ENCODE peak calls at places on chromosomes 3 and 15, in seven cellular contexts. P is neural progenitor cell, A is cardiac muscle cell, C is A549, K is stomach, X is mucosa of descending colon, Y is lower lobe of right lung. S is an unnamed sample. For H3K4me1, the result is how much of the 10 kb centered on the place peaks cover.

GRCh38 chr15:81530271-81530670 is 156.3 kb upstream of the TMC3 start:
- DNase-seq in K (no peak), P (no peak), X (no peak), C (no peak), A (no peak), Y (no peak), S (no peak)

GRCh38 chr3:39882111-39882510 is 72.7 kb downstream of the MYRIP start:
- DNase-seq in C (no peak), K (no peak), X (no peak), A (no peak), P (no peak), Y (no peak), S (no peak)

GRCh38 chr15:30990036-30990435 is 1.4 kb downstream of the MTMR10 start:
- DNase-seq in Y (no peak), X (no peak), A (no peak), K (no peak), C (peak), P (no peak), S (no peak)

GRCh38 chr3:9808345-9809037 is 1.6 kb upstream of the TTLL3 start:
- DNase-seq in C (peak), X (peak), K (no peak), A (peak), P (peak), Y (no peak), S (no peak)

GRCh38 chr15:55226127-55226526 is 29.4 kb upstream of the RSL24D1 start:
- DNase-seq in C (no peak), K (no peak), A (no peak), Y (no peak), X (no peak), P (no peak), S (no peak)

GRCh38 chr3:197854596-197855343 is 63.7 kb downstream of the LRCH3 start:
- DNase-seq in X (no peak), Y (no peak), P (peak), A (peak), K (no peak), C (peak), S (no peak)

GRCh38 chr15:23690450-23690852 is 3.3 kb upstream of the NDN start:
- DNase-seq in K (peak), X (peak), A (peak), Y (peak), C (no peak), P (peak), S (peak)

GRCh38 chr3:49747792-49748480 is 24.2 kb upstream of the GMPPB start:
- DNase-seq in P (no peak), C (no peak), A (peak), K (no peak), Y (no peak), X (no peak), S (no peak)

GRCh38 chr3:140956058-140956835 is 14.6 kb downstream of the SLC25A36 start:
- DNase-seq in A (no peak), P (no peak), Y (no peak), C (no peak), X (no peak), K (no peak), S (no peak)

GRCh38 chr15:100101389-100102089 is 240.2 kb downstream of the ADAMTS17 start:
- DNase-seq in A (no peak), Y (no peak), C (no peak), P (no peak), X (no peak), K (no peak), S (no peak)

GRCh38 chr3:113231827-113232253 is 20.5 kb downstream of the BOC start:
- DNase-seq in Y (no peak), P (no peak), K (no peak), X (no peak), A (peak), C (peak), S (no peak)

GRCh38 chr3:14077310-14077709 is 47.4 kb downstream of the CHCHD4 start:
- DNase-seq in P (no peak), K (no peak), X (no peak), Y (no peak), C (no peak), A (no peak), S (no peak)

GRCh38 chr15:61784734-61785133 is 275.5 kb downstream of the VPS13C start:
- DNase-seq in C (no peak), X (no peak), A (no peak), Y (no peak), P (no peak), K (no peak), S (no peak)

GRCh38 chr3:193040836-193041672 is 123.4 kb upstream of the MB21D2 start:
- DNase-seq in C (peak), A (peak), P (peak), Y (no peak), X (peak), K (no peak), S (no peak)

GRCh38 chr3:44958406-44958805 is 17.6 kb downstream of the ZDHHC3 start:
- DNase-seq in Y (no peak), X (no peak), K (no peak), C (no peak), A (no peak), P (no peak), S (no peak)
- H3K4me1 ChIP-seq in Y (half or more), X (under half), K (under half), C (under half), A (under half), P (under half), S (under half)

DNA sequence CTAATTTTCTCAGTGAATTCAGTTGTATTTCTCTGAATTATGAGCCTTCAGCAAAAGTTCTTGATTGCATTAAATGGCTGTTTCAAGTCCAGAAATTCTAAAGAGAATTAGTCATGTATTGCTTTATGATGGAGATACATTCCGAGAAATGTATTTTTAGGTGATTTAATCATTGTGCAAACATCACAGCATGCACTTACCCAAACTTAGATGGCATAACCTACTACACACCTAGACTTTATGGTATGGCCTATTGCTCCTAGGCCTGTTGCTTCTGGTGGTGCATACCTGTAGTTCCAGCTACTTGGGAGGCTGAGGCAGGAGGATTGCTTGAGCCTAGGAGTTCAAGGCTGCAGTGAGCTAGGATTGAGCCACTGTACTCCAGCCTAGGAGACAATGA is 44.2 kb upstream of the GCNT3 start:
- DNase-seq in C (peak), A (no peak), P (no peak), Y (no peak), X (no peak), K (peak), S (no peak)
- TF ChIP-seq CTCF in C (no peak), A (no peak), P (no peak), Y (no peak), X (no peak), K (no peak), S (no peak)

DNA sequence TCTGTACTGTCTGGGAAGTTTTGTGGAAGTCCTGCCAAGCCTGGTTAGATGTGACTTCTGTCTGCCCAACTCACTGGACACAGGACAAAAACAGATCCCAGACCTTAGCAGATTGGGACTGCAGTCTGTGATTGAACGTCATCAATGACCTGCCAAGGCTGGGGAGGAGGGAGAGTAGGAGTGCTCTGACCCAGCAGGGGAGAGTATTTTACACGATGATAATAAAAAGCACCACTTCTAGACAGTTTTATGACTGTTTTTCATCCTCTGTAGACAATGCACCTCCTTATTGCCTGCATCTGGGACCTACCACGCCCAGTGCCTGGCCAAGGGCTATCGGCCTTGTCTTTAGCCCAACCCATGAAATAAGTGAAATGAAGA is 102.3 kb upstream of the NR2E3 start:
- DNase-seq in X (peak), K (no peak), C (no peak), A (no peak), Y (no peak), P (no peak), S (no peak)
- H3K4me1 ChIP-seq in X (under half), K (half or more), C (under half), A (under half), Y (under half), P (under half), S (under half)

GRCh38 chr3:60948488-60948887 is 302.8 kb downstream of the FHIT start:
- DNase-seq in X (no peak), A (peak), Y (no peak), P (no peak), K (no peak), C (no peak), S (no peak)
- TF ChIP-seq CTCF in X (no peak), A (no peak), Y (no peak), P (peak), K (no peak), C (no peak), S (no peak)

GRCh38 chr3:32847520-32847919 is 29.7 kb downstream of the TRIM71 start:
- DNase-seq in A (peak), C (no peak), X (no peak), P (no peak), K (no peak), Y (no peak), S (no peak)

GRCh38 chr3:32850226-32850625 is 32.4 kb downstream of the TRIM71 start:
- DNase-seq in A (peak), K (no peak), C (no peak), Y (no peak), X (no peak), P (no peak), S (no peak)

GRCh38 chr3:32848215-32848614 is 30.4 kb downstream of the TRIM71 start:
- DNase-seq in C (no peak), X (no peak), Y (no peak), P (no peak), K (no peak), A (peak), S (no peak)

GRCh38 chr3:32852146-32852545 is 34.3 kb downstream of the TRIM71 start:
- DNase-seq in C (no peak), Y (no peak), A (no peak), K (no peak), P (no peak), X (no peak), S (no peak)

GRCh38 chr3:32850636-32851035 is 32.8 kb downstream of the TRIM71 start:
- DNase-seq in Y (no peak), K (no peak), A (no peak), X (no peak), C (no peak), P (no peak), S (no peak)
- H3K4me1 ChIP-seq in Y (under half), K (under half), A (half or more), X (under half), C (under half), P (half or more), S (under half)

GRCh38 chr3:183823963-183824362 is 1.4 kb downstream of the MAP6D1 start:
- DNase-seq in K (no peak), A (no peak), C (no peak), Y (no peak), X (no peak), P (no peak), S (no peak)
- TF ChIP-seq CTCF in K (no peak), A (no peak), C (no peak), Y (no peak), X (no peak), P (peak), S (no peak)